ENCODE peak calls at places on chromosomes 11 and 22, in four cellular contexts. One of them, this sample, is unnamed. For H3K9me3 and H3K4me1, the result is how much of the 10 kb centered on the place peaks cover.

GRCh38 chr11:66488957-66489356 is 8.7 kb downstream of the DPP3 start:
- DNase-seq in upper lobe of right lung: no peak
- DNase-seq in CD8-positive, alpha-beta memory T cell: no peak
- DNase-seq in tibial nerve: no peak
- DNase-seq in this sample: no peak

GRCh38 chr22:47552541-47553205 is 790.2 kb downstream of the TBC1D22A start:
- DNase-seq in tibial nerve: no peak
- DNase-seq in upper lobe of right lung: no peak
- DNase-seq in CD8-positive, alpha-beta memory T cell: no peak
- DNase-seq in this sample: no peak

GRCh38 chr11:10323793-10324170 is 18.9 kb downstream of the ADM start:
- DNase-seq in tibial nerve: no peak
- DNase-seq in CD8-positive, alpha-beta memory T cell: no peak
- DNase-seq in upper lobe of right lung: no peak
- DNase-seq in this sample: no peak

GRCh38 chr22:27241430-27242110 is 560.0 kb downstream of the MN1 start:
- DNase-seq in tibial nerve: no peak
- DNase-seq in CD8-positive, alpha-beta memory T cell: no peak
- DNase-seq in upper lobe of right lung: no peak
- DNase-seq in this sample: no peak

GRCh38 chr11:77084581-77085191 is 17.9 kb downstream of the CAPN5 start:
- DNase-seq in upper lobe of right lung: peak
- DNase-seq in CD8-positive, alpha-beta memory T cell: no peak
- DNase-seq in tibial nerve: peak
- DNase-seq in this sample: no peak

GRCh38 chr11:64306876-64307622 is 1.7 kb downstream of the ESRRA start:
- DNase-seq in tibial nerve: no peak
- DNase-seq in CD8-positive, alpha-beta memory T cell: no peak
- DNase-seq in upper lobe of right lung: peak
- DNase-seq in this sample: no peak

GRCh38 chr11:6307879-6308278 is 12.4 kb downstream of the CAVIN3 start:
- DNase-seq in tibial nerve: no peak
- DNase-seq in upper lobe of right lung: no peak
- DNase-seq in CD8-positive, alpha-beta memory T cell: no peak
- DNase-seq in this sample: no peak

GRCh38 chr11:36304349-36304748 is 8.3 kb downstream of the PRR5L start:
- DNase-seq in tibial nerve: no peak
- DNase-seq in upper lobe of right lung: no peak
- DNase-seq in CD8-positive, alpha-beta memory T cell: no peak
- DNase-seq in this sample: no peak

GRCh38 chr22:49213731-49214352 is 613.8 kb downstream of the BRD1 start:
- DNase-seq in CD8-positive, alpha-beta memory T cell: no peak
- DNase-seq in tibial nerve: no peak
- DNase-seq in upper lobe of right lung: peak
- DNase-seq in this sample: no peak

GRCh38 chr22:45036154-45036553 is 26.3 kb upstream of the PHF21B start:
- DNase-seq in upper lobe of right lung: no peak
- DNase-seq in CD8-positive, alpha-beta memory T cell: no peak
- DNase-seq in tibial nerve: no peak
- DNase-seq in this sample: no peak

GRCh38 chr11:7154881-7155344 is 66.1 kb downstream of the RBMXL2 start:
- DNase-seq in CD8-positive, alpha-beta memory T cell: no peak
- DNase-seq in tibial nerve: no peak
- DNase-seq in upper lobe of right lung: no peak
- DNase-seq in this sample: no peak

GRCh38 chr11:75656044-75656726 is 12.7 kb downstream of the MAP6 start:
- DNase-seq in upper lobe of right lung: no peak
- DNase-seq in tibial nerve: no peak
- DNase-seq in CD8-positive, alpha-beta memory T cell: no peak
- DNase-seq in this sample: no peak

GRCh38 chr22:21014202-21015050 is 539 bp upstream of the P2RX6 start:
- DNase-seq in CD8-positive, alpha-beta memory T cell: peak
- DNase-seq in upper lobe of right lung: peak
- DNase-seq in tibial nerve: peak
- DNase-seq in this sample: peak

GRCh38 chr11:44364596-44364995 is 54.7 kb upstream of the ALX4 start:
- DNase-seq in upper lobe of right lung: no peak
- DNase-seq in tibial nerve: no peak
- DNase-seq in CD8-positive, alpha-beta memory T cell: no peak
- DNase-seq in this sample: no peak

GRCh38 chr11:104782377-104782754 is 115.9 kb downstream of the CASP12 start:
- DNase-seq in tibial nerve: no peak
- DNase-seq in CD8-positive, alpha-beta memory T cell: no peak
- DNase-seq in upper lobe of right lung: no peak
- DNase-seq in this sample: no peak

DNA sequence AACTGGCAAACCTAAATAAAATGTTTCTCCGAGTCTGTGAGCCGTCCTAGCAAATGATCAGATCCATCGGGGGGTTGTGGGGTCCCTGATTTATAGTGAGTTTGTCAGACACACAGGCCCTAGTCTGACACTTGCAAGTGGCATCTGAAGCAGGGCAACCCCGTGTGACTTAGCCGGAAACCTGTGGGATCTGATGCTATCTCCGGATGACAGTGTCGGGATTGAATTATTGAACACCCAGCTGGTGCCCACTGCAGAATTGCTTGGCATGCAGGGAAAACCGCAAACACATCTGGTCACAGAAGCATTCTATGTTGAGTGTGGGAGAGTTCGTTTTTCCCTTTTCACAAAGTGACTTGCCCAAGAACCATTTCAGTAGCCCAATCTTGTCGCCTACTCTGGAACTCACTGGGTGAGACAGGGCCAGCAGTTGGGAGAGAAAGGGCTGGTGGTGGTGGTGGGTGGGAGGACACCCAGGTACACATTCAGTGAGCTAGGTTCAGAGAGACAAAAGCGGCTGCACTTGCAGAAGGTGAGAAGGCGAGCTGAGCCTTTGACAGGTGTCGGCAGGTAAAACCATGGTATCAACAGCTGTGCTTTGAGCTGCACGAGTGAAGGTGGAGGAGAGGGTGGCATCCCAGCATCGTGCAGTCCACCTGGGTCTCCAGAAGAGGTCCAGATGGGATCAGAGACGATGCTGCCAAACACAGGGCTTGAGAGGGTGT is 33.7 kb upstream of the B3GAT1 start:
- DNase-seq in upper lobe of right lung: peak
- DNase-seq in CD8-positive, alpha-beta memory T cell: no peak
- DNase-seq in tibial nerve: no peak
- DNase-seq in this sample: no peak
- H3K9me3 ChIP-seq in upper lobe of right lung: under half
- H3K9me3 ChIP-seq in CD8-positive, alpha-beta memory T cell: under half
- H3K9me3 ChIP-seq in tibial nerve: under half
- H3K9me3 ChIP-seq in this sample: under half

DNA sequence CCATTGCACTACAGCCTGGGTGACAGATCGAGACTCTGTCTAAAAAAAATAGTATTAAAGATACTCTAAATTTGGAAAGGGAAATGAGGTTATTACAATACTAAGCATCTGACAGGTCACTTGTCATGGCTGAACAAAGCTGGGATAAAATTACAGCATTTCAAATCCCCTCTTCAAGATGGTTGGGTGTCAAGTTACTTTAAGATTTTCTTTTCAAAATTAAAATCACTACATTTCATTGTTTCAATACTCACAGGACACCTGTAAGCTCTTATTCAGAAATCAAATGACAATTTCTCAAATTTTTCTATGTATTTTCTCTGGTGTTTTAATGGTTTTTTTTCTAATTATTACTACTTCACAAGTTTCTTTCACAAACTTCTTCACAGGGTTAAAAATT is 5.7 kb downstream of the TAF1D start:
- DNase-seq in upper lobe of right lung: no peak
- DNase-seq in tibial nerve: no peak
- DNase-seq in CD8-positive, alpha-beta memory T cell: no peak
- DNase-seq in this sample: no peak
- H3K4me3 ChIP-seq in upper lobe of right lung: no peak
- H3K4me3 ChIP-seq in tibial nerve: no peak
- H3K4me3 ChIP-seq in CD8-positive, alpha-beta memory T cell: no peak
- H3K4me3 ChIP-seq in this sample: no peak

GRCh38 chr22:40206561-40206960 is 28.8 kb downstream of the TNRC6B start:
- DNase-seq in upper lobe of right lung: no peak
- DNase-seq in CD8-positive, alpha-beta memory T cell: no peak
- DNase-seq in tibial nerve: no peak
- DNase-seq in this sample: no peak

GRCh38 chr22:40204331-40205116 is 26.8 kb downstream of the TNRC6B start:
- DNase-seq in CD8-positive, alpha-beta memory T cell: no peak
- DNase-seq in tibial nerve: no peak
- DNase-seq in upper lobe of right lung: no peak
- DNase-seq in this sample: no peak

GRCh38 chr22:40200795-40201194 is 23.1 kb downstream of the TNRC6B start:
- DNase-seq in CD8-positive, alpha-beta memory T cell: no peak
- DNase-seq in upper lobe of right lung: no peak
- DNase-seq in tibial nerve: no peak
- DNase-seq in this sample: no peak

GRCh38 chr22:40202225-40202944 is 24.7 kb downstream of the TNRC6B start:
- DNase-seq in tibial nerve: no peak
- DNase-seq in CD8-positive, alpha-beta memory T cell: no peak
- DNase-seq in upper lobe of right lung: no peak
- DNase-seq in this sample: no peak

DNA sequence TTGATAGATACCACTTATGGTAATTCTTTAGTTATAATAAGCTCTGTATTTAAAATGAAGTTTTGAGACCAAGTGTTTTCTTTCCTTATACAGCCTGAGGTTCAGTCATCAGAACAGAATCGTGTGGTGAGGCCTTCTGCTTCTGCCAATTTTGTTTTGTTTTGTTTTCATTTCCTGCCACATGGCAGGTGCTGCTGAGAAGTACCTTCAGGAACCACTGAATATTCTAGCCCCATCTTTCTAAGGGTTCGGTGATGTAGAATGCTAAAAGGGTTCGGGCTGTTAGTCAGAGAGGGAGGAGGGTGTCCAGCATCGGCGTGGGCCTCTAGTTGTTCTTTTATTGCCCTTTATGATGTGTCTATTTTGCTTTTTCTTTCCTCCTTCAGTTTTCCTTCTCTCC is 25.8 kb downstream of the TNRC6B start:
- DNase-seq in tibial nerve: no peak
- DNase-seq in CD8-positive, alpha-beta memory T cell: peak
- DNase-seq in upper lobe of right lung: no peak
- DNase-seq in this sample: no peak
- H3K4me1 ChIP-seq in tibial nerve: under half
- H3K4me1 ChIP-seq in CD8-positive, alpha-beta memory T cell: half or more
- H3K4me1 ChIP-seq in upper lobe of right lung: under half
- H3K4me1 ChIP-seq in this sample: under half

GRCh38 chr11:72634472-72635095 is 39.6 kb downstream of the PDE2A start:
- DNase-seq in CD8-positive, alpha-beta memory T cell: no peak
- DNase-seq in tibial nerve: no peak
- DNase-seq in upper lobe of right lung: no peak
- DNase-seq in this sample: no peak
- H3K9me3 ChIP-seq in CD8-positive, alpha-beta memory T cell: under half
- H3K9me3 ChIP-seq in tibial nerve: under half
- H3K9me3 ChIP-seq in upper lobe of right lung: under half
- H3K9me3 ChIP-seq in this sample: under half

DNA sequence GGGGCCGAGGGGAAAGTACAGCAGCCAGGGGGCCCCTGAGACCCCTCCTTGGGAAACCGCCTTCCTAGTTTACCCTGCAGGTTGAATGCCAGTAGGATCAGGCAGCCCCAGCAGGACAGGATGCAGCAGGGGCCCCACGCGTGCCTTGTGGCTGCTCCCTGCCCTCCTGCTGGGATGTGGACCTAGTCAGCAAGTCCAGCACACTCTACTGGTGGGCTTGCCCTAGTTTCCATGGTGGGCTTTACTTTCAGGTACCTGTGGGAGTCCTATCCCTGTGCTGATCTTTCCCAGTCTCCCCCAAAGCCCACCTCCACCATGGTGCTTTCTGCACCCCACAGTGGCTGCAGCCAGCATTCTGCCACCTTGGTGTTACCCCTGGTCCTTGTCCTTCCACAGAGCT is 22.2 kb downstream of the SHISA8 start:
- DNase-seq in tibial nerve: no peak
- DNase-seq in upper lobe of right lung: no peak
- DNase-seq in CD8-positive, alpha-beta memory T cell: no peak
- DNase-seq in this sample: no peak
- H3K4me3 ChIP-seq in tibial nerve: no peak
- H3K4me3 ChIP-seq in upper lobe of right lung: no peak
- H3K4me3 ChIP-seq in CD8-positive, alpha-beta memory T cell: no peak
- H3K4me3 ChIP-seq in this sample: no peak

GRCh38 chr11:61971177-61972111 is 4.0 kb upstream of the FTH1 start:
- DNase-seq in tibial nerve: peak
- DNase-seq in upper lobe of right lung: peak
- DNase-seq in CD8-positive, alpha-beta memory T cell: peak
- DNase-seq in this sample: peak
- H3K4me1 ChIP-seq in tibial nerve: under half
- H3K4me1 ChIP-seq in upper lobe of right lung: half or more
- H3K4me1 ChIP-seq in CD8-positive, alpha-beta memory T cell: under half
- H3K4me1 ChIP-seq in this sample: under half

GRCh38 chr11:98564881-98565280 is 455.9 kb upstream of the CNTN5 start:
- DNase-seq in upper lobe of right lung: no peak
- DNase-seq in CD8-positive, alpha-beta memory T cell: no peak
- DNase-seq in tibial nerve: no peak
- DNase-seq in this sample: no peak

GRCh38 chr11:98564233-98564632 is 456.5 kb upstream of the CNTN5 start:
- DNase-seq in upper lobe of right lung: no peak
- DNase-seq in tibial nerve: no peak
- DNase-seq in CD8-positive, alpha-beta memory T cell: no peak
- DNase-seq in this sample: no peak

GRCh38 chr11:98568011-98568410 is 452.7 kb upstream of the CNTN5 start:
- DNase-seq in tibial nerve: no peak
- DNase-seq in upper lobe of right lung: no peak
- DNase-seq in CD8-positive, alpha-beta memory T cell: no peak
- DNase-seq in this sample: no peak

GRCh38 chr11:98565311-98565710 is 455.4 kb upstream of the CNTN5 start:
- DNase-seq in upper lobe of right lung: no peak
- DNase-seq in CD8-positive, alpha-beta memory T cell: no peak
- DNase-seq in tibial nerve: no peak
- DNase-seq in this sample: no peak

DNA sequence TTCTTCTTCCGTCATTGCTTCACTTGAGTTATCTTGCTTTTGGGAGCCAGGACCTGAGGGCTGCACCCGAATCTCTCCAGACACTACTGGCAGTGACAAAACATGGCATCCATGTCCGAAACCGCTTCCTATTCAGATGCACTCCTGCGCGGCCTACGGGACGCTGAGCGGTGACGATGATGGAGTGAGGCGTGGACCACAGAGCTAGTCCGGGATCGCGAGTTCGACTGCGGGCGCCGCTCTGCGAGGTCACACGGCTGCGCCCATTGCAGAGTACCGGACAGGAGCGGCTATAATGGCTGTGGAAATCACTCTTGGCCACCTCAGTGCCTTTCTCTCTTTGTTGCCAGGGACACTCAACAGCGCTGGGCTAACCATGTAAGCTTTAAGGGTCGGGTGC is 453.8 kb upstream of the CNTN5 start:
- DNase-seq in tibial nerve: no peak
- DNase-seq in CD8-positive, alpha-beta memory T cell: no peak
- DNase-seq in upper lobe of right lung: no peak
- DNase-seq in this sample: no peak
- H3K9me3 ChIP-seq in tibial nerve: under half
- H3K9me3 ChIP-seq in CD8-positive, alpha-beta memory T cell: under half
- H3K9me3 ChIP-seq in upper lobe of right lung: under half
- H3K9me3 ChIP-seq in this sample: under half

GRCh38 chr11:94876222-94876621 is 97.1 kb downstream of the CWC15 start:
- DNase-seq in upper lobe of right lung: no peak
- DNase-seq in CD8-positive, alpha-beta memory T cell: no peak
- DNase-seq in tibial nerve: no peak
- DNase-seq in this sample: no peak
- H3K4me3 ChIP-seq in upper lobe of right lung: no peak
- H3K4me3 ChIP-seq in CD8-positive, alpha-beta memory T cell: no peak
- H3K4me3 ChIP-seq in tibial nerve: no peak
- H3K4me3 ChIP-seq in this sample: no peak

GRCh38 chr11:118007040-118007439 is 20.8 kb downstream of the IL10RA start:
- DNase-seq in tibial nerve: no peak
- DNase-seq in CD8-positive, alpha-beta memory T cell: peak
- DNase-seq in upper lobe of right lung: no peak
- DNase-seq in this sample: no peak
- H3K4me1 ChIP-seq in tibial nerve: under half
- H3K4me1 ChIP-seq in CD8-positive, alpha-beta memory T cell: half or more
- H3K4me1 ChIP-seq in upper lobe of right lung: under half
- H3K4me1 ChIP-seq in this sample: half or more